ENCODE peak calls at places on chromosomes 13 and 19, in eight cellular contexts. One of them, this sample, is unnamed.

GRCh38 chr19:32708457-32708856 is 11.1 kb upstream of the TDRD12 start:
- DNase-seq in stimulated activated CD8-positive, alpha-beta memory T cell treated with anti-CD3 and anti-CD28 coated beads, Interleukin-7, amount 100 ng/mL, for 48 hours: no peak
- DNase-seq in NCI-H1092 treated with DMSO at 0.1 percent for 48 hours: no peak
- DNase-seq in fibroblast of lung: no peak
- DNase-seq in pancreas: no peak
- DNase-seq in Peyer's patch: no peak
- DNase-seq in ovary: no peak
- DNase-seq in activated CD4-positive, alpha-beta T cell treated with anti-CD3 and anti-CD28 coated beads, Interleukin-2, amount 50 U/mL, for 1 hour: peak
- DNase-seq in this sample: peak

GRCh38 chr19:54339646-54340358 is 840 bp upstream of the LILRA4 start:
- DNase-seq in stimulated activated CD8-positive, alpha-beta memory T cell treated with anti-CD3 and anti-CD28 coated beads, Interleukin-7, amount 100 ng/mL, for 48 hours: no peak
- DNase-seq in NCI-H1092 treated with DMSO at 0.1 percent for 48 hours: no peak
- DNase-seq in fibroblast of lung: no peak
- DNase-seq in pancreas: no peak
- DNase-seq in Peyer's patch: no peak
- DNase-seq in ovary: no peak
- DNase-seq in activated CD4-positive, alpha-beta T cell treated with anti-CD3 and anti-CD28 coated beads, Interleukin-2, amount 50 U/mL, for 1 hour: no peak
- DNase-seq in this sample: no peak

GRCh38 chr13:44903596-44903995 is 85.7 kb downstream of the NUFIP1 start:
- DNase-seq in stimulated activated CD8-positive, alpha-beta memory T cell treated with anti-CD3 and anti-CD28 coated beads, Interleukin-7, amount 100 ng/mL, for 48 hours: no peak
- DNase-seq in NCI-H1092 treated with DMSO at 0.1 percent for 48 hours: no peak
- DNase-seq in fibroblast of lung: peak
- DNase-seq in pancreas: peak
- DNase-seq in Peyer's patch: peak
- DNase-seq in ovary: peak
- DNase-seq in activated CD4-positive, alpha-beta T cell treated with anti-CD3 and anti-CD28 coated beads, Interleukin-2, amount 50 U/mL, for 1 hour: no peak
- DNase-seq in this sample: no peak

GRCh38 chr19:33405491-33406461 is 32.3 kb downstream of the CEBPG start:
- DNase-seq in stimulated activated CD8-positive, alpha-beta memory T cell treated with anti-CD3 and anti-CD28 coated beads, Interleukin-7, amount 100 ng/mL, for 48 hours: no peak
- DNase-seq in NCI-H1092 treated with DMSO at 0.1 percent for 48 hours: no peak
- DNase-seq in fibroblast of lung: no peak
- DNase-seq in pancreas: no peak
- DNase-seq in Peyer's patch: peak
- DNase-seq in ovary: no peak
- DNase-seq in activated CD4-positive, alpha-beta T cell treated with anti-CD3 and anti-CD28 coated beads, Interleukin-2, amount 50 U/mL, for 1 hour: no peak
- DNase-seq in this sample: no peak

GRCh38 chr19:741506-742131 is 9.3 kb upstream of the MISP start:
- DNase-seq in stimulated activated CD8-positive, alpha-beta memory T cell treated with anti-CD3 and anti-CD28 coated beads, Interleukin-7, amount 100 ng/mL, for 48 hours: no peak
- DNase-seq in NCI-H1092 treated with DMSO at 0.1 percent for 48 hours: peak
- DNase-seq in fibroblast of lung: no peak
- DNase-seq in pancreas: no peak
- DNase-seq in Peyer's patch: no peak
- DNase-seq in ovary: peak
- DNase-seq in activated CD4-positive, alpha-beta T cell treated with anti-CD3 and anti-CD28 coated beads, Interleukin-2, amount 50 U/mL, for 1 hour: no peak
- DNase-seq in this sample: peak

GRCh38 chr13:105272660-105273631 is 1262.5 kb downstream of the EFNB2 start:
- DNase-seq in stimulated activated CD8-positive, alpha-beta memory T cell treated with anti-CD3 and anti-CD28 coated beads, Interleukin-7, amount 100 ng/mL, for 48 hours: no peak
- DNase-seq in NCI-H1092 treated with DMSO at 0.1 percent for 48 hours: no peak
- DNase-seq in fibroblast of lung: no peak
- DNase-seq in pancreas: no peak
- DNase-seq in Peyer's patch: no peak
- DNase-seq in ovary: no peak
- DNase-seq in activated CD4-positive, alpha-beta T cell treated with anti-CD3 and anti-CD28 coated beads, Interleukin-2, amount 50 U/mL, for 1 hour: no peak
- DNase-seq in this sample: peak

GRCh38 chr13:27607125-27607524 is 13.2 kb downstream of the LNX2 start:
- DNase-seq in stimulated activated CD8-positive, alpha-beta memory T cell treated with anti-CD3 and anti-CD28 coated beads, Interleukin-7, amount 100 ng/mL, for 48 hours: no peak
- DNase-seq in NCI-H1092 treated with DMSO at 0.1 percent for 48 hours: no peak
- DNase-seq in fibroblast of lung: peak
- DNase-seq in pancreas: no peak
- DNase-seq in Peyer's patch: no peak
- DNase-seq in ovary: no peak
- DNase-seq in activated CD4-positive, alpha-beta T cell treated with anti-CD3 and anti-CD28 coated beads, Interleukin-2, amount 50 U/mL, for 1 hour: no peak
- DNase-seq in this sample: no peak

GRCh38 chr13:100269837-100270236 is 180.9 kb downstream of the PCCA start:
- DNase-seq in stimulated activated CD8-positive, alpha-beta memory T cell treated with anti-CD3 and anti-CD28 coated beads, Interleukin-7, amount 100 ng/mL, for 48 hours: no peak
- DNase-seq in NCI-H1092 treated with DMSO at 0.1 percent for 48 hours: no peak
- DNase-seq in fibroblast of lung: peak
- DNase-seq in pancreas: peak
- DNase-seq in Peyer's patch: no peak
- DNase-seq in ovary: peak
- DNase-seq in activated CD4-positive, alpha-beta T cell treated with anti-CD3 and anti-CD28 coated beads, Interleukin-2, amount 50 U/mL, for 1 hour: no peak
- DNase-seq in this sample: no peak

GRCh38 chr19:55208880-55209429 is 346 bp downstream of the PTPRH start:
- DNase-seq in stimulated activated CD8-positive, alpha-beta memory T cell treated with anti-CD3 and anti-CD28 coated beads, Interleukin-7, amount 100 ng/mL, for 48 hours: no peak
- DNase-seq in NCI-H1092 treated with DMSO at 0.1 percent for 48 hours: no peak
- DNase-seq in fibroblast of lung: no peak
- DNase-seq in pancreas: no peak
- DNase-seq in Peyer's patch: no peak
- DNase-seq in ovary: no peak
- DNase-seq in activated CD4-positive, alpha-beta T cell treated with anti-CD3 and anti-CD28 coated beads, Interleukin-2, amount 50 U/mL, for 1 hour: no peak
- DNase-seq in this sample: no peak

GRCh38 chr13:44389856-44390255 is 16.2 kb downstream of the SERP2 start:
- DNase-seq in stimulated activated CD8-positive, alpha-beta memory T cell treated with anti-CD3 and anti-CD28 coated beads, Interleukin-7, amount 100 ng/mL, for 48 hours: no peak
- DNase-seq in NCI-H1092 treated with DMSO at 0.1 percent for 48 hours: no peak
- DNase-seq in fibroblast of lung: no peak
- DNase-seq in pancreas: no peak
- DNase-seq in Peyer's patch: no peak
- DNase-seq in ovary: no peak
- DNase-seq in activated CD4-positive, alpha-beta T cell treated with anti-CD3 and anti-CD28 coated beads, Interleukin-2, amount 50 U/mL, for 1 hour: no peak
- DNase-seq in this sample: no peak

GRCh38 chr19:51366999-51367564 is 894 bp upstream of the ETFB start:
- DNase-seq in stimulated activated CD8-positive, alpha-beta memory T cell treated with anti-CD3 and anti-CD28 coated beads, Interleukin-7, amount 100 ng/mL, for 48 hours: no peak
- DNase-seq in NCI-H1092 treated with DMSO at 0.1 percent for 48 hours: no peak
- DNase-seq in fibroblast of lung: no peak
- DNase-seq in pancreas: no peak
- DNase-seq in Peyer's patch: no peak
- DNase-seq in ovary: no peak
- DNase-seq in activated CD4-positive, alpha-beta T cell treated with anti-CD3 and anti-CD28 coated beads, Interleukin-2, amount 50 U/mL, for 1 hour: peak
- DNase-seq in this sample: peak

GRCh38 chr13:26025196-26025595 is 26.6 kb downstream of the SHISA2 start:
- DNase-seq in stimulated activated CD8-positive, alpha-beta memory T cell treated with anti-CD3 and anti-CD28 coated beads, Interleukin-7, amount 100 ng/mL, for 48 hours: no peak
- DNase-seq in NCI-H1092 treated with DMSO at 0.1 percent for 48 hours: no peak
- DNase-seq in fibroblast of lung: no peak
- DNase-seq in pancreas: no peak
- DNase-seq in Peyer's patch: no peak
- DNase-seq in ovary: no peak
- DNase-seq in activated CD4-positive, alpha-beta T cell treated with anti-CD3 and anti-CD28 coated beads, Interleukin-2, amount 50 U/mL, for 1 hour: no peak
- DNase-seq in this sample: no peak

GRCh38 chr19:47729799-47730520 is 15.4 kb upstream of the NOP53 start:
- DNase-seq in stimulated activated CD8-positive, alpha-beta memory T cell treated with anti-CD3 and anti-CD28 coated beads, Interleukin-7, amount 100 ng/mL, for 48 hours: peak
- DNase-seq in NCI-H1092 treated with DMSO at 0.1 percent for 48 hours: no peak
- DNase-seq in fibroblast of lung: no peak
- DNase-seq in pancreas: peak
- DNase-seq in Peyer's patch: no peak
- DNase-seq in ovary: peak
- DNase-seq in activated CD4-positive, alpha-beta T cell treated with anti-CD3 and anti-CD28 coated beads, Interleukin-2, amount 50 U/mL, for 1 hour: peak
- DNase-seq in this sample: peak

GRCh38 chr19:54682306-54682705 is 19.5 kb downstream of the LILRB4 start:
- DNase-seq in stimulated activated CD8-positive, alpha-beta memory T cell treated with anti-CD3 and anti-CD28 coated beads, Interleukin-7, amount 100 ng/mL, for 48 hours: no peak
- DNase-seq in NCI-H1092 treated with DMSO at 0.1 percent for 48 hours: no peak
- DNase-seq in fibroblast of lung: no peak
- DNase-seq in pancreas: no peak
- DNase-seq in Peyer's patch: no peak
- DNase-seq in ovary: no peak
- DNase-seq in activated CD4-positive, alpha-beta T cell treated with anti-CD3 and anti-CD28 coated beads, Interleukin-2, amount 50 U/mL, for 1 hour: no peak
- DNase-seq in this sample: no peak

GRCh38 chr13:33274264-33274663 is 11.3 kb downstream of the STARD13 start:
- DNase-seq in stimulated activated CD8-positive, alpha-beta memory T cell treated with anti-CD3 and anti-CD28 coated beads, Interleukin-7, amount 100 ng/mL, for 48 hours: no peak
- DNase-seq in NCI-H1092 treated with DMSO at 0.1 percent for 48 hours: no peak
- DNase-seq in fibroblast of lung: no peak
- DNase-seq in pancreas: no peak
- DNase-seq in Peyer's patch: no peak
- DNase-seq in ovary: no peak
- DNase-seq in activated CD4-positive, alpha-beta T cell treated with anti-CD3 and anti-CD28 coated beads, Interleukin-2, amount 50 U/mL, for 1 hour: no peak
- DNase-seq in this sample: no peak

GRCh38 chr19:55146648-55147218 is 2.3 kb downstream of the TNNT1 start:
- DNase-seq in stimulated activated CD8-positive, alpha-beta memory T cell treated with anti-CD3 and anti-CD28 coated beads, Interleukin-7, amount 100 ng/mL, for 48 hours: no peak
- DNase-seq in NCI-H1092 treated with DMSO at 0.1 percent for 48 hours: no peak
- DNase-seq in fibroblast of lung: no peak
- DNase-seq in pancreas: no peak
- DNase-seq in Peyer's patch: no peak
- DNase-seq in ovary: no peak
- DNase-seq in activated CD4-positive, alpha-beta T cell treated with anti-CD3 and anti-CD28 coated beads, Interleukin-2, amount 50 U/mL, for 1 hour: no peak
- DNase-seq in this sample: no peak

GRCh38 chr19:29098863-29099481 is 114.0 kb downstream of the UQCRFS1 start:
- DNase-seq in stimulated activated CD8-positive, alpha-beta memory T cell treated with anti-CD3 and anti-CD28 coated beads, Interleukin-7, amount 100 ng/mL, for 48 hours: no peak
- DNase-seq in NCI-H1092 treated with DMSO at 0.1 percent for 48 hours: no peak
- DNase-seq in fibroblast of lung: peak
- DNase-seq in pancreas: peak
- DNase-seq in Peyer's patch: no peak
- DNase-seq in ovary: no peak
- DNase-seq in activated CD4-positive, alpha-beta T cell treated with anti-CD3 and anti-CD28 coated beads, Interleukin-2, amount 50 U/mL, for 1 hour: no peak
- DNase-seq in this sample: no peak

GRCh38 chr19:14528419-14529253 is 758 bp upstream of the TECR start:
- DNase-seq in stimulated activated CD8-positive, alpha-beta memory T cell treated with anti-CD3 and anti-CD28 coated beads, Interleukin-7, amount 100 ng/mL, for 48 hours: no peak
- DNase-seq in NCI-H1092 treated with DMSO at 0.1 percent for 48 hours: no peak
- DNase-seq in fibroblast of lung: peak
- DNase-seq in pancreas: peak
- DNase-seq in Peyer's patch: no peak
- DNase-seq in ovary: peak
- DNase-seq in activated CD4-positive, alpha-beta T cell treated with anti-CD3 and anti-CD28 coated beads, Interleukin-2, amount 50 U/mL, for 1 hour: no peak
- DNase-seq in this sample: no peak

GRCh38 chr19:2215281-2215751 is 20.8 kb downstream of the PLEKHJ1 start:
- DNase-seq in stimulated activated CD8-positive, alpha-beta memory T cell treated with anti-CD3 and anti-CD28 coated beads, Interleukin-7, amount 100 ng/mL, for 48 hours: no peak
- DNase-seq in NCI-H1092 treated with DMSO at 0.1 percent for 48 hours: no peak
- DNase-seq in fibroblast of lung: peak
- DNase-seq in pancreas: no peak
- DNase-seq in Peyer's patch: no peak
- DNase-seq in ovary: no peak
- DNase-seq in activated CD4-positive, alpha-beta T cell treated with anti-CD3 and anti-CD28 coated beads, Interleukin-2, amount 50 U/mL, for 1 hour: peak
- DNase-seq in this sample: no peak

GRCh38 chr19:3055741-3056453 is 6.4 kb downstream of the TLE5 start:
- DNase-seq in stimulated activated CD8-positive, alpha-beta memory T cell treated with anti-CD3 and anti-CD28 coated beads, Interleukin-7, amount 100 ng/mL, for 48 hours: no peak
- DNase-seq in NCI-H1092 treated with DMSO at 0.1 percent for 48 hours: peak
- DNase-seq in fibroblast of lung: no peak
- DNase-seq in pancreas: peak
- DNase-seq in Peyer's patch: peak
- DNase-seq in ovary: no peak
- DNase-seq in activated CD4-positive, alpha-beta T cell treated with anti-CD3 and anti-CD28 coated beads, Interleukin-2, amount 50 U/mL, for 1 hour: no peak
- DNase-seq in this sample: no peak

GRCh38 chr13:70960841-70961443 is 852.7 kb upstream of the KLHL1 start:
- DNase-seq in stimulated activated CD8-positive, alpha-beta memory T cell treated with anti-CD3 and anti-CD28 coated beads, Interleukin-7, amount 100 ng/mL, for 48 hours: no peak
- DNase-seq in NCI-H1092 treated with DMSO at 0.1 percent for 48 hours: peak
- DNase-seq in fibroblast of lung: peak
- DNase-seq in pancreas: no peak
- DNase-seq in Peyer's patch: no peak
- DNase-seq in ovary: no peak
- DNase-seq in activated CD4-positive, alpha-beta T cell treated with anti-CD3 and anti-CD28 coated beads, Interleukin-2, amount 50 U/mL, for 1 hour: no peak
- DNase-seq in this sample: no peak

GRCh38 chr13:100646871-100647270 is 27.7 kb downstream of the TMTC4 start:
- DNase-seq in stimulated activated CD8-positive, alpha-beta memory T cell treated with anti-CD3 and anti-CD28 coated beads, Interleukin-7, amount 100 ng/mL, for 48 hours: no peak
- DNase-seq in NCI-H1092 treated with DMSO at 0.1 percent for 48 hours: no peak
- DNase-seq in fibroblast of lung: no peak
- DNase-seq in pancreas: no peak
- DNase-seq in Peyer's patch: no peak
- DNase-seq in ovary: no peak
- DNase-seq in activated CD4-positive, alpha-beta T cell treated with anti-CD3 and anti-CD28 coated beads, Interleukin-2, amount 50 U/mL, for 1 hour: no peak
- DNase-seq in this sample: no peak

GRCh38 chr19:409006-409514 is at the start of gene C2CD4C:
- DNase-seq in stimulated activated CD8-positive, alpha-beta memory T cell treated with anti-CD3 and anti-CD28 coated beads, Interleukin-7, amount 100 ng/mL, for 48 hours: no peak
- DNase-seq in NCI-H1092 treated with DMSO at 0.1 percent for 48 hours: peak
- DNase-seq in fibroblast of lung: no peak
- DNase-seq in pancreas: no peak
- DNase-seq in Peyer's patch: peak
- DNase-seq in ovary: no peak
- DNase-seq in activated CD4-positive, alpha-beta T cell treated with anti-CD3 and anti-CD28 coated beads, Interleukin-2, amount 50 U/mL, for 1 hour: peak
- DNase-seq in this sample: peak

GRCh38 chr13:98947925-98948324 is 29.9 kb downstream of the DOCK9 start:
- DNase-seq in stimulated activated CD8-positive, alpha-beta memory T cell treated with anti-CD3 and anti-CD28 coated beads, Interleukin-7, amount 100 ng/mL, for 48 hours: no peak
- DNase-seq in NCI-H1092 treated with DMSO at 0.1 percent for 48 hours: no peak
- DNase-seq in fibroblast of lung: no peak
- DNase-seq in pancreas: no peak
- DNase-seq in Peyer's patch: no peak
- DNase-seq in ovary: no peak
- DNase-seq in activated CD4-positive, alpha-beta T cell treated with anti-CD3 and anti-CD28 coated beads, Interleukin-2, amount 50 U/mL, for 1 hour: no peak
- DNase-seq in this sample: no peak

GRCh38 chr13:49652691-49653305 is 24.5 kb downstream of the ARL11 start:
- DNase-seq in stimulated activated CD8-positive, alpha-beta memory T cell treated with anti-CD3 and anti-CD28 coated beads, Interleukin-7, amount 100 ng/mL, for 48 hours: no peak
- DNase-seq in NCI-H1092 treated with DMSO at 0.1 percent for 48 hours: peak
- DNase-seq in fibroblast of lung: peak
- DNase-seq in pancreas: peak
- DNase-seq in Peyer's patch: no peak
- DNase-seq in ovary: no peak
- DNase-seq in activated CD4-positive, alpha-beta T cell treated with anti-CD3 and anti-CD28 coated beads, Interleukin-2, amount 50 U/mL, for 1 hour: no peak
- DNase-seq in this sample: peak

GRCh38 chr13:84574851-84575250 is 692.6 kb upstream of the SLITRK1 start:
- DNase-seq in stimulated activated CD8-positive, alpha-beta memory T cell treated with anti-CD3 and anti-CD28 coated beads, Interleukin-7, amount 100 ng/mL, for 48 hours: no peak
- DNase-seq in NCI-H1092 treated with DMSO at 0.1 percent for 48 hours: peak
- DNase-seq in fibroblast of lung: peak
- DNase-seq in pancreas: no peak
- DNase-seq in Peyer's patch: no peak
- DNase-seq in ovary: no peak
- DNase-seq in activated CD4-positive, alpha-beta T cell treated with anti-CD3 and anti-CD28 coated beads, Interleukin-2, amount 50 U/mL, for 1 hour: no peak
- DNase-seq in this sample: no peak

GRCh38 chr13:101493541-101493940 is 41.1 kb downstream of the ITGBL1 start:
- DNase-seq in stimulated activated CD8-positive, alpha-beta memory T cell treated with anti-CD3 and anti-CD28 coated beads, Interleukin-7, amount 100 ng/mL, for 48 hours: no peak
- DNase-seq in NCI-H1092 treated with DMSO at 0.1 percent for 48 hours: no peak
- DNase-seq in fibroblast of lung: no peak
- DNase-seq in pancreas: no peak
- DNase-seq in Peyer's patch: no peak
- DNase-seq in ovary: no peak
- DNase-seq in activated CD4-positive, alpha-beta T cell treated with anti-CD3 and anti-CD28 coated beads, Interleukin-2, amount 50 U/mL, for 1 hour: no peak
- DNase-seq in this sample: no peak

GRCh38 chr19:34681478-34681877 is 4.0 kb downstream of the ZNF302 start:
- DNase-seq in stimulated activated CD8-positive, alpha-beta memory T cell treated with anti-CD3 and anti-CD28 coated beads, Interleukin-7, amount 100 ng/mL, for 48 hours: no peak
- DNase-seq in NCI-H1092 treated with DMSO at 0.1 percent for 48 hours: no peak
- DNase-seq in fibroblast of lung: no peak
- DNase-seq in pancreas: no peak
- DNase-seq in Peyer's patch: no peak
- DNase-seq in ovary: no peak
- DNase-seq in activated CD4-positive, alpha-beta T cell treated with anti-CD3 and anti-CD28 coated beads, Interleukin-2, amount 50 U/mL, for 1 hour: no peak
- DNase-seq in this sample: no peak

GRCh38 chr19:17948967-17949930 is 16.4 kb downstream of the CCDC124 start:
- DNase-seq in stimulated activated CD8-positive, alpha-beta memory T cell treated with anti-CD3 and anti-CD28 coated beads, Interleukin-7, amount 100 ng/mL, for 48 hours: no peak
- DNase-seq in NCI-H1092 treated with DMSO at 0.1 percent for 48 hours: peak
- DNase-seq in fibroblast of lung: no peak
- DNase-seq in pancreas: no peak
- DNase-seq in Peyer's patch: no peak
- DNase-seq in ovary: no peak
- DNase-seq in activated CD4-positive, alpha-beta T cell treated with anti-CD3 and anti-CD28 coated beads, Interleukin-2, amount 50 U/mL, for 1 hour: no peak
- DNase-seq in this sample: no peak

GRCh38 chr13:49220856-49221614 is 897 bp downstream of the MLNR start:
- DNase-seq in stimulated activated CD8-positive, alpha-beta memory T cell treated with anti-CD3 and anti-CD28 coated beads, Interleukin-7, amount 100 ng/mL, for 48 hours: no peak
- DNase-seq in NCI-H1092 treated with DMSO at 0.1 percent for 48 hours: no peak
- DNase-seq in fibroblast of lung: no peak
- DNase-seq in pancreas: no peak
- DNase-seq in Peyer's patch: no peak
- DNase-seq in ovary: no peak
- DNase-seq in activated CD4-positive, alpha-beta T cell treated with anti-CD3 and anti-CD28 coated beads, Interleukin-2, amount 50 U/mL, for 1 hour: no peak
- DNase-seq in this sample: no peak

GRCh38 chr13:36920612-36921185 is 661 bp upstream of the SMAD9 start:
- DNase-seq in stimulated activated CD8-positive, alpha-beta memory T cell treated with anti-CD3 and anti-CD28 coated beads, Interleukin-7, amount 100 ng/mL, for 48 hours: no peak
- DNase-seq in NCI-H1092 treated with DMSO at 0.1 percent for 48 hours: no peak
- DNase-seq in fibroblast of lung: no peak
- DNase-seq in pancreas: no peak
- DNase-seq in Peyer's patch: no peak
- DNase-seq in ovary: no peak
- DNase-seq in activated CD4-positive, alpha-beta T cell treated with anti-CD3 and anti-CD28 coated beads, Interleukin-2, amount 50 U/mL, for 1 hour: no peak
- DNase-seq in this sample: no peak

GRCh38 chr19:30692517-30692870 is 320.3 kb downstream of the ZNF536 start:
- DNase-seq in stimulated activated CD8-positive, alpha-beta memory T cell treated with anti-CD3 and anti-CD28 coated beads, Interleukin-7, amount 100 ng/mL, for 48 hours: no peak
- DNase-seq in NCI-H1092 treated with DMSO at 0.1 percent for 48 hours: no peak
- DNase-seq in fibroblast of lung: peak
- DNase-seq in pancreas: no peak
- DNase-seq in Peyer's patch: no peak
- DNase-seq in ovary: no peak
- DNase-seq in activated CD4-positive, alpha-beta T cell treated with anti-CD3 and anti-CD28 coated beads, Interleukin-2, amount 50 U/mL, for 1 hour: no peak
- DNase-seq in this sample: no peak

GRCh38 chr13:102091231-102091630 is 310.6 kb downstream of the FGF14 start:
- DNase-seq in stimulated activated CD8-positive, alpha-beta memory T cell treated with anti-CD3 and anti-CD28 coated beads, Interleukin-7, amount 100 ng/mL, for 48 hours: no peak
- DNase-seq in NCI-H1092 treated with DMSO at 0.1 percent for 48 hours: no peak
- DNase-seq in fibroblast of lung: no peak
- DNase-seq in pancreas: no peak
- DNase-seq in Peyer's patch: no peak
- DNase-seq in ovary: no peak
- DNase-seq in activated CD4-positive, alpha-beta T cell treated with anti-CD3 and anti-CD28 coated beads, Interleukin-2, amount 50 U/mL, for 1 hour: no peak
- DNase-seq in this sample: no peak

GRCh38 chr13:51806571-51806970 is 2.6 kb upstream of the DHRS12 start:
- DNase-seq in stimulated activated CD8-positive, alpha-beta memory T cell treated with anti-CD3 and anti-CD28 coated beads, Interleukin-7, amount 100 ng/mL, for 48 hours: no peak
- DNase-seq in NCI-H1092 treated with DMSO at 0.1 percent for 48 hours: peak
- DNase-seq in fibroblast of lung: peak
- DNase-seq in pancreas: peak
- DNase-seq in Peyer's patch: no peak
- DNase-seq in ovary: no peak
- DNase-seq in activated CD4-positive, alpha-beta T cell treated with anti-CD3 and anti-CD28 coated beads, Interleukin-2, amount 50 U/mL, for 1 hour: no peak
- DNase-seq in this sample: no peak